ENCODE peak calls at places on chromosomes 5 and 9, in eight cellular contexts. L, A, M, U, O, K, V and T are unnamed samples. For H3K4me1, the result is how much of the 10 kb centered on the place peaks cover.

GRCh38 chr5:151195622-151196021 is 28.3 kb downstream of the CCDC69 start:
- DNase-seq in K (peak), U (no peak), O (no peak), M (no peak), A (no peak), L (no peak), V (no peak), T (peak)

GRCh38 chr9:26723486-26723885 is 169.1 kb downstream of the CAAP1 start:
- DNase-seq in A (peak), U (peak), L (peak), M (no peak), O (peak), V (peak), K (peak), T (peak)

GRCh38 chr9:15357050-15357653 is 50.1 kb upstream of the TTC39B start:
- DNase-seq in V (no peak), O (no peak), U (no peak), K (no peak), M (no peak), L (peak), A (peak), T (no peak)

GRCh38 chr5:179623906-179624741 is 653 bp upstream of the HNRNPH1 start:
- DNase-seq in L (peak), V (peak), U (no peak), O (peak), A (peak), K (peak), M (peak), T (peak)

GRCh38 chr5:39080168-39080567 is 6.0 kb upstream of the RICTOR start:
- DNase-seq in U (no peak), M (no peak), A (no peak), O (no peak), V (peak), K (no peak), L (no peak), T (no peak)

GRCh38 chr9:113705938-113706519 is 170.1 kb upstream of the ZNF618 start:
- DNase-seq in K (no peak), A (peak), L (no peak), U (no peak), M (no peak), O (no peak), V (no peak), T (no peak)

GRCh38 chr5:87899109-87900100 is 369.2 kb downstream of the TMEM161B start:
- DNase-seq in V (peak), M (peak), A (peak), U (no peak), L (peak), O (no peak), K (peak), T (no peak)

GRCh38 chr5:7823601-7824000 is 27.3 kb downstream of the CFAP90 start:
- DNase-seq in L (no peak), A (no peak), U (no peak), M (no peak), V (no peak), K (no peak), O (no peak), T (no peak)

GRCh38 chr9:93398471-93398870 is 53.0 kb upstream of the FAM120A start:
- DNase-seq in M (no peak), O (no peak), L (no peak), K (no peak), V (no peak), U (no peak), A (no peak), T (no peak)

GRCh38 chr9:138119202-138120027 is 241.8 kb downstream of the CACNA1B start:
- DNase-seq in K (no peak), A (no peak), V (no peak), O (no peak), L (no peak), U (no peak), M (no peak), T (no peak)

GRCh38 chr5:111707624-111708165 is 49.3 kb downstream of the NREP start:
- DNase-seq in M (no peak), A (no peak), U (no peak), V (peak), K (no peak), O (no peak), L (no peak), T (no peak)

GRCh38 chr9:124663046-124663961 is 107.8 kb downstream of the NR6A1 start:
- DNase-seq in A (no peak), U (no peak), O (no peak), V (no peak), L (no peak), K (no peak), M (peak), T (no peak)

GRCh38 chr5:74916831-74917710 is 50.9 kb upstream of the FAM169A start:
- DNase-seq in K (peak), O (no peak), U (no peak), L (no peak), A (peak), V (peak), M (peak), T (peak)

GRCh38 chr9:72628191-72628590 is 106.8 kb downstream of the TMC1 start:
- DNase-seq in M (no peak), L (no peak), U (no peak), A (no peak), V (no peak), K (peak), O (no peak), T (peak)

GRCh38 chr5:120954255-120954654 is 490.2 kb downstream of the PRR16 start:
- DNase-seq in K (no peak), V (no peak), M (no peak), A (no peak), U (no peak), O (no peak), L (no peak), T (no peak)

GRCh38 chr9:128705051-128705965 is 3.0 kb downstream of the PKN3 start:
- DNase-seq in A (no peak), K (no peak), M (no peak), U (no peak), O (no peak), V (no peak), L (no peak), T (no peak)

GRCh38 chr9:114121445-114122151 is 22.5 kb upstream of the KIF12 start:
- DNase-seq in L (no peak), U (no peak), M (no peak), O (no peak), A (no peak), V (no peak), K (no peak), T (no peak)

GRCh38 chr9:37290881-37291485 is 131.5 kb upstream of the GRHPR start:
- DNase-seq in O (no peak), A (no peak), L (no peak), K (peak), U (peak), V (peak), M (peak), T (peak)

GRCh38 chr9:93505518-93506123 is 52.2 kb upstream of the FAM120AOS start:
- DNase-seq in O (no peak), U (no peak), M (no peak), K (no peak), A (peak), V (no peak), L (no peak), T (peak)

GRCh38 chr5:123700624-123701023 is 188.6 kb downstream of the CSNK1G3 start:
- DNase-seq in K (peak), U (peak), M (peak), A (no peak), L (no peak), O (no peak), V (peak), T (peak)

GRCh38 chr9:95907794-95908193 is 32.3 kb downstream of the ERCC6L2 start:
- DNase-seq in U (no peak), A (no peak), O (no peak), M (no peak), K (peak), L (peak), V (no peak), T (no peak)

GRCh38 chr9:89036862-89037261 is 45.6 kb downstream of the S1PR3 start:
- DNase-seq in M (no peak), U (no peak), A (no peak), L (no peak), V (no peak), K (no peak), O (no peak), T (no peak)

GRCh38 chr9:109538346-109538745 is 40.2 kb upstream of the PTPN3 start:
- DNase-seq in A (no peak), O (no peak), M (no peak), L (no peak), V (peak), U (no peak), K (no peak), T (no peak)

GRCh38 chr5:132184588-132184987 is 43.1 kb downstream of the P4HA2 start:
- DNase-seq in L (no peak), M (no peak), O (peak), K (no peak), A (no peak), V (no peak), U (peak), T (no peak)

GRCh38 chr5:66989781-66990180 is 206.8 kb downstream of the CD180 start:
- DNase-seq in O (no peak), U (no peak), V (no peak), L (no peak), A (no peak), M (no peak), K (no peak), T (no peak)
- H3K9ac ChIP-seq in O (no peak), U (no peak), V (no peak), L (no peak), A (no peak), M (no peak), K (no peak), T (no peak)

GRCh38 chr9:130432796-130433167 is 12.0 kb upstream of the ASS1 start:
- DNase-seq in M (no peak), K (no peak), O (no peak), L (peak), V (no peak), A (no peak), U (no peak), T (no peak)
- H3K4me3 ChIP-seq in M (no peak), K (peak), O (no peak), L (peak), V (peak), A (peak), U (no peak), T (peak)

GRCh38 chr9:126412945-126413344 is 86.3 kb downstream of the MVB12B start:
- DNase-seq in V (no peak), M (no peak), L (no peak), O (no peak), A (no peak), U (no peak), K (peak), T (no peak)
- H3K4me1 ChIP-seq in V (under half), M (under half), L (under half), O (under half), A (under half), U (under half), K (under half), T (under half)

GRCh38 chr5:139758510-139759036 is 37.0 kb upstream of the PSD2 start:
- DNase-seq in V (no peak), M (no peak), K (no peak), O (no peak), A (no peak), U (no peak), L (no peak), T (no peak)
- H3K9ac ChIP-seq in V (no peak), M (no peak), K (no peak), O (peak), A (no peak), U (no peak), L (no peak), T (no peak)

GRCh38 chr9:107737987-107738743 is 248.6 kb upstream of the KLF4 start:
- DNase-seq in O (no peak), L (no peak), M (peak), A (peak), K (peak), V (peak), U (no peak), T (peak)
- H3K4me3 ChIP-seq in O (no peak), L (no peak), M (no peak), A (no peak), K (peak), V (no peak), U (no peak), T (peak)

GRCh38 chr5:171309276-171309525 is 153 bp downstream of the TLX3 start:
- DNase-seq in U (no peak), M (no peak), V (no peak), A (no peak), K (no peak), O (no peak), L (no peak), T (no peak)
- H3K4me1 ChIP-seq in U (under half), M (under half), V (under half), A (under half), K (under half), O (under half), L (under half), T (under half)

GRCh38 chr9:101383361-101383760 is 1.4 kb downstream of the BAAT start:
- DNase-seq in L (no peak), O (no peak), V (no peak), K (peak), A (no peak), M (peak), U (no peak), T (no peak)
- H3K9ac ChIP-seq in L (no peak), O (no peak), V (no peak), K (no peak), A (no peak), M (no peak), U (no peak), T (no peak)